ENCODE peak calls at places on chromosomes 6 and 20, in four cellular contexts. Q, P, L and V are unnamed samples.

GRCh38 chr6:37524025-37524647 is 24.4 kb upstream of the CCDC167 start:
- DNase-seq in Q (no peak), P (peak), L (no peak), V (no peak)

GRCh38 chr6:137297887-137298286 is 78.7 kb upstream of the IFNGR1 start:
- DNase-seq in Q (no peak), P (peak), L (no peak), V (no peak)

GRCh38 chr6:36742146-36742545 is 44.5 kb downstream of the RAB44 start:
- DNase-seq in Q (no peak), P (no peak), L (no peak), V (no peak)

GRCh38 chr6:4582506-4582905 is 193.7 kb upstream of the CDYL start:
- DNase-seq in Q (no peak), P (peak), L (no peak), V (no peak)

GRCh38 chr6:21256197-21256596 is 337.4 kb upstream of the SOX4 start:
- DNase-seq in Q (no peak), P (no peak), L (no peak), V (no peak)

GRCh38 chr6:169643521-169643920 is 58.3 kb downstream of the WDR27 start:
- DNase-seq in Q (no peak), P (no peak), L (no peak), V (no peak)

GRCh38 chr6:73285674-73286283 is 22.8 kb upstream of the KHDC1 start:
- DNase-seq in Q (no peak), P (peak), L (no peak), V (no peak)

GRCh38 chr6:133807531-133807930 is 81.4 kb upstream of the TCF21 start:
- DNase-seq in Q (no peak), P (no peak), L (no peak), V (no peak)

GRCh38 chr6:26044140-26045045 is 42.8 kb upstream of the HFE start:
- DNase-seq in Q (peak), P (peak), L (peak), V (no peak)

GRCh38 chr6:20808439-20808838 is 274.2 kb downstream of the CDKAL1 start:
- DNase-seq in Q (no peak), P (no peak), L (no peak), V (no peak)

GRCh38 chr20:10080554-10080953 is 45.8 kb downstream of the ANKEF1 start:
- DNase-seq in Q (no peak), P (no peak), L (no peak), V (no peak)

GRCh38 chr6:154907293-154907692 is 87.8 kb upstream of the TIAM2 start:
- DNase-seq in Q (no peak), P (peak), L (no peak), V (no peak)

GRCh38 chr6:82015043-82015442 is 232.5 kb downstream of the IBTK start:
- DNase-seq in Q (no peak), P (no peak), L (no peak), V (no peak)

GRCh38 chr6:40054186-40054585 is 119.9 kb upstream of the MOCS1 start:
- DNase-seq in Q (no peak), P (no peak), L (no peak), V (no peak)
- TF ChIP-seq POLR2A in Q (no peak), P (no peak), L (no peak), V (no peak)

GRCh38 chr6:29755295-29755871 is 32.1 kb downstream of the HLA-F start:
- DNase-seq in Q (no peak), P (no peak), L (no peak), V (no peak)

GRCh38 chr6:29750709-29751108 is 27.5 kb downstream of the HLA-F start:
- DNase-seq in Q (no peak), P (no peak), L (no peak), V (no peak)

GRCh38 chr6:29753309-29753644 is 30.0 kb downstream of the HLA-F start:
- DNase-seq in Q (no peak), P (no peak), L (no peak), V (no peak)

GRCh38 chr6:29751480-29751879 is 28.2 kb downstream of the HLA-F start:
- DNase-seq in Q (no peak), P (no peak), L (no peak), V (no peak)

DNA sequence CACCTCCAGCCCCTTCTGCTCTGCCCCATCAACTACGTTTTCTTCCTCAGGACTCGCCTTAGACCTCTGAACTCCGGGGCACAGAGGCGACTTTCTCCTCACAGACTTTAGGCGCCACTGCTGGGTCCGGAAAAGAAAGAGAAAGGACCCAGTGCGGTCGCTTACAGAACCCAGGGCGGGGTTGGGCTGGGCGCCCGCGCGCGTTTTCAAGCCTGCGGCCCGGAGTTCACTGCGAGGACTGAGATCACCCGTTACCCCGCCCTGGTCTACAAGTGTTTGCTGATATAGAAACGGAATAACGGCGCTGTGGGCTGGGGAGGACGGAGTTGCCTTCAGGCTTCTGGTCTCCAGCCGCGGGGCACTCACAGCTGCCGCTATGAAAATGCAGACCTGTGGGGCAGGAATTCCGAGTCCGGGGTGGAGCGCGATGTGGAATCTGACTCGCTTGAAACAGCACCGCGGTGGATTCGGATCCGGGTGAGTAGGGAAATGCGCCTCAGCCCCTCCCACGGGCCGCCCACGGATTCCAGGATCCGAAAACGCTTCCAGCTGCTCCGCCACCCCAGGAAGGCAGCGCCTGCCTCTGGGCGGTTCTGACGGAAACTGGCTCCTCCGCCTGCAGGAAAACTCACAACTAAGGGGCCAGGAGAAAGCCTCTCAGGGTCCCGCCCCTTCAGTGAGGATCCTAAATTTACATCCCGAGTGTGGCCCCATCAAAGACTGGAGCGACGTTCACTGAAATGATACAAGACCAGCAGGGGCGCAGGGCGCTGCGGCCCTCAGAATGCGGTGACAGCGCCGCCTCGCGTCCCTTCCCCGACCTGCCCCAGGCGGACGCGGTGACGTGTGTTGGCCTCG is 29.4 kb downstream of the HLA-F start:
- DNase-seq in Q (peak), P (peak), L (peak), V (peak)
- TF ChIP-seq POLR2A in Q (peak), P (peak), L (no peak), V (no peak)

GRCh38 chr6:43290353-43290904 is 7.6 kb upstream of the SLC22A7 start:
- DNase-seq in Q (no peak), P (no peak), L (no peak), V (no peak)
- TF ChIP-seq POLR2A in Q (no peak), P (no peak), L (no peak), V (no peak)

GRCh38 chr20:44449864-44450263 is 25.8 kb upstream of the TTPAL start:
- DNase-seq in Q (no peak), P (no peak), L (no peak), V (no peak)
- TF ChIP-seq POLR2A in Q (no peak), P (no peak), L (no peak), V (no peak)

DNA sequence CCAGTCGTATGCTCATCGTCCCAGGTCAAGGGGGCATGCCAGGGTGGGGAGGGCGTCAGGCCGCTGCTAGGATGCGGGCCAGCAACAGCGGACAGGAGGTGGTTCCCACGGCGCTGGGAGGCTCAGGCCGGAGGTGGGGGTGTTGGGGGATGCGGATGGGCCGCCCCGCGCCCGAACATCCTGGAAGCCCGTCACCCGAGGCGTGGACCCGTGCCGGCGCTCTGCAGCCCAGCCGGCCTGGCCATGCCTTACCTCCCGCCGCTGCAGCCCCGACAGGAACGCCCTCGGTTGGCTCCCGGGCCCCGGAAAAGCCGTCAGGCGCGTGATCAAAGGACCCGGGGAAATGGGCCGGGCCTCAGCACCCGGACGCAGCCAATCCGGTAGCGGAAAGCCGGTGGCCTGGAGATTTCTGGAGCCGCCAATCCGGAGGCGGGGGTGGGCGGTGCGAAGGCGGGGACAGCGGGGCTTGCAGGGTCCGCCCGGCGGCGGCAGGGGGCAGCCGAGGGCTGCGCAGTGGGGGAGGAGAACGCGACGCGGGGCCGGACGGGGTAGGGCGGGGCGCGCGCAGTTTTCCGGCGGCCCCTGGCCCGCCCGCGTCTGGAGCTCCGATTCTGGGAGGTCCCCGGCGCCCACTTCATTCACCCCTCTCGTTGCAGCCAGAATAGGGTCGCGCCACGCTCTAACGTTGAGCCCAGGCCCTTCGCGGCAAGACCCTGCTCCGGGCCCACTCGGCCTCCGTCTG is at the start of gene SMIM29:
- DNase-seq in Q (peak), P (peak), L (peak), V (peak)
- TF ChIP-seq POLR2A in Q (peak), P (peak), L (peak), V (no peak)

DNA sequence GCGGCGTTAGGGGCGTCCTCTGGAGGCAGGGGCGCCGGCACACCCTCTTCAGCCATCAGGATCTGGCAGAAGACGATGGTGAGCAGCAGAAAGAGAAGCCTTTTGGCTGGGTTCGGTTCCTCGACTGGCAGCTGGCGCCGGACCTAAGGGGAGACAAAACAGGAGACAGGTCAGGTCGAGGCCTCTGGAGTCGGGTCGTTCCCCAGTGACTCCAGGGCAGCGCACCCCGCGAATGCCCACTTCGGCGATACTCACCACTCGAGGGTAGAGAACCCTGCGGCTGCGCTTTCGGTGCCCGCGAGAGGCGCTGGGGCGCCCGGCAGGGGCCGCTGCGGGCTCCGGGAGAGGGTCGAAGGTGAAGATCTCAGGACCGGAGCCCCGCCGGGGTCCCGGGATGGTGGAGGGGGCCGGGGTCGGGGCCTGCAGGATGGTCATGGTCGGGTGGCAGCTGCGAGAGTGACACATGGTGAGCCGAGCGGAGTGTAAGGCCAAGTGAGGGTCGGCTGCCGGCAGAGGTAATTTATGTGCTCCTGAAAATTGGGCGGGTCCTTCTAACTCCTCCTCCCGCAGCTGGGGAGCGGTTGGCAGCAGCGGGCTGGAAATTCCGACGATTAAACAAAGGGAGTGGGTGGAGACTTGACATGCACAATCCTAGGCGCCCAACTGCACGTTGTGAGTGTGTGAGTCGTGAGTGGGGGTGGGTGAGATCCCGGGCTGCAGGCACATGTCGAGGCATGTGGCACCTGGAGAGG is at the start of gene IER3:
- DNase-seq in Q (peak), P (peak), L (peak), V (no peak)
- TF ChIP-seq POLR2A in Q (peak), P (peak), L (peak), V (peak)

DNA sequence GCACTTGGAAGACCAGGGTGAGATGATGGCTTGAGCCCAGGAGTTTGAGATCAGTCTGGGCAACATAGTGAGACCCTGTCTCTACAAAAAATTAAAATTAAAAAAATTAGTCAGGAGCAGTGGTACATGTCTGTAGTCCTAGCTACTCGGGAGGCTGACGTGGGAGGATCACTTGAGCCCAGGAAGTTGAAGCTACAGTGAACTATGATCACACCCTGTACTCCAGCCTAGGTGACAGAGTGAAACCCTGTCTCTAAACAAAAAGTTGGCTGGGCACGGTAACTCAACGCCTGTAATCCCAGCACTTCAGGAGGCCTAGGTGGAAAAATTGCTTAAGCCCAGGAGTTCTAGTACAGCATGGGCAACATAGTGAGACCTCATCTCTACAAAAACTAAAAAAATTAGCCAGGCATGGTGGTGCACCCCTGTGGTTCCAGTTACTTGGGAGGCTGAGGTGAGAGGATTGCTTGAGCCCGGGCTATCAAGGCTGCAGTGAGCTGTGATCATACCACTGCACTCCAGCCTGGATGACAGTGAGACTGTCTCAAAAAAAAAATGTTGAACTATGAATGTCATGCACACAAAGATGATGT is 60.8 kb upstream of the MYL9 start:
- DNase-seq in Q (no peak), P (no peak), L (no peak), V (no peak)
- TF ChIP-seq POLR2A in Q (no peak), P (no peak), L (no peak), V (no peak)

DNA sequence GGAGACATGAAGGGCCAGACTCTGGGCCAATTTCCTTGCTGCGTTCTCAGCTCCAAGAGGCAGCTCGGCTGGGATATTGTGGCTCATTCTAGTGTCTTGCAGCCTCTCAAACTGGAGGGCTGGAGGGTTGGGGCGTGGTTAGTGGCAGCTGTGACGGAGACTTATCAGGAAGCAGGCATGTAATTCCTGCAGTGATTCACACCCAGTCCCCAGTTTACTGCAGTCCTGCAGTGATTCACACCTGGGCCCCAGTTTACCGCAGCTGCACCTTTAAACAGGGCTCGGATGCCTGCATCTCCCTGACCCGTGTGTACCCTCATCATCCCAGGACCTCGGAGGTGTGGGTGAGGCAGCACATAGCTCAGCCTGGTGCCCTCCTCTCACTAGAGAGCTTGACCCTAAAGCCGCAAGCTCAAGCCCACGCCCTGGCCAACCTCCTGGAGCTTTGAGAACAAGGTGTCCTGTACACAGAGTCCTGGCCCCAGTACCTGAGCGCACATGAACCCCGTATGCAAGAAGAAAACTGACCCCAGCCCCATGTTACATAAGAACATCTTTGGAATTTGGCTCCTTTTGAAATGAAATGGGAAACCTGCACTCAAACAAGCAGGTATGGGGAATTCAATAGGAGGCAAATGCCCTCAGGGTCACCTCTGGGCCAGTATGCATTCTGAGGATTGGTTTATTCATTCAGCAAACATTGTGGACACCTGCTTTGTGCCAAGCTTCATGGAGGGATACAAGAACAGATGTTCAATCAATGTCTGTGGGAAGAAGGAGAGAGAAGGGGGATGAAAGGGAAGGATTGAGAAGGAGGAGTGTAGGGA is 55.3 kb upstream of the FAM83D start:
- DNase-seq in Q (no peak), P (peak), L (peak), V (no peak)
- TF ChIP-seq POLR2A in Q (no peak), P (no peak), L (no peak), V (no peak)

DNA sequence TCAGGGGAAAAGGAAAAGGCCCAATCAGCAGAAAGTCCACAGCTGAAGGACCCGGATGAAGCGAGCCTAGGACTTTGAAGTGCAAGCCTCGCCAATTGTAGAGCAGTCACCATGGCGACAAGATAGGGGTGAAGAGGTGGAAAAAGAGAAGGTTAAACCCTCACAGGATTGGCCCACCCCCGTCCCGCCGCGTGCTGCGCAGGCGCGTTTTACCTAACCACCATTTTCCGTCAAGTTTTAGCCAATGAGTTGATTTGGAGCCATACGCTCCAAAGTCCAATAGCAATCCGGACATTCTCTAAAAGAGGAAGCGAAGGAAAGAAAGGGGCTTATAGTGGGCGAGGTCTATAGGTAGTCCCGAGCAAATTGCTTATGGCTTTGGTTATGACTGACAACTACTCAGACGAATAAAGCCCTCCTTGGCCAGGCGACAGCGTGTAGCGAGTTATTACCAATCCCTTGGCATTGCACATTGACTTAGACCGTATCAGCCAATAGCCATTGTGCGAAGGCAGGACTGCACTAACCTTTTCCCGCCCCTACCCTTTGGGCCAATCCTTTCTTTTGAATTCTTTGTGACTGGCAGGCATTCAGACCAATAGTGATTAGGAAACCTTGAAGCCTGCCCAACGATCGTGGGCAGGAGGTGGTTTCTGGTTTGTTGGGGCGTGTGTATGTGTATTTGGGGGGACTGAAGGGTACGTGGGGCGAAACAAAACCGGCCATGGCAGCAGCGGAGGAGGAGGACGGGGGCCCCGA is at the start of gene RNF5:
- DNase-seq in Q (peak), P (peak), L (peak), V (peak)
- TF ChIP-seq POLR2A in Q (peak), P (peak), L (peak), V (no peak)